ENCODE peak calls at places on chromosome 20, in four cellular contexts. F, M, S and I are unnamed samples.

GRCh38 chr20:60222497-60222896 is 264.3 kb downstream of the CDH26 start:
- DNase-seq in F (no peak), M (no peak), S (no peak), I (no peak)

GRCh38 chr20:51995551-51995951 is 193.2 kb upstream of the SALL4 start:
- DNase-seq in F (no peak), M (no peak), S (no peak), I (no peak)

GRCh38 chr20:42255820-42256219 is 637.6 kb upstream of the CHD6 start:
- DNase-seq in F (no peak), M (no peak), S (no peak), I (no peak)

GRCh38 chr20:710762-711120 is 35.1 kb upstream of the SCRT2 start:
- DNase-seq in F (no peak), M (no peak), S (no peak), I (no peak)

GRCh38 chr20:32480361-32481199 is 104.6 kb downstream of the NOL4L start:
- DNase-seq in F (no peak), M (no peak), S (no peak), I (no peak)

GRCh38 chr20:35243317-35243716 is 16.8 kb downstream of the MMP24 start:
- DNase-seq in F (no peak), M (no peak), S (no peak), I (no peak)

GRCh38 chr20:9407805-9408421 is 106.5 kb upstream of the LAMP5 start:
- DNase-seq in F (peak), M (no peak), S (peak), I (peak)

GRCh38 chr20:9590189-9590588 is 75.8 kb downstream of the LAMP5 start:
- DNase-seq in F (no peak), M (no peak), S (no peak), I (no peak)

GRCh38 chr20:25399038-25399430 is 8.4 kb upstream of the ABHD12 start:
- DNase-seq in F (no peak), M (no peak), S (no peak), I (peak)

GRCh38 chr20:58054744-58055373 is 173.6 kb downstream of the ANKRD60 start:
- DNase-seq in F (no peak), M (no peak), S (no peak), I (no peak)

GRCh38 chr20:61937146-61937962 is 128.3 kb downstream of the TAF4 start:
- DNase-seq in F (peak), M (no peak), S (no peak), I (no peak)

GRCh38 chr20:50911030-50911429 is 20.2 kb downstream of the ADNP start:
- DNase-seq in F (no peak), M (no peak), S (no peak), I (no peak)

GRCh38 chr20:695165-695866 is 19.7 kb upstream of the SCRT2 start:
- DNase-seq in F (no peak), M (no peak), S (no peak), I (no peak)

GRCh38 chr20:33689973-33690372 is 3.8 kb upstream of the E2F1 start:
- DNase-seq in F (peak), M (no peak), S (no peak), I (peak)

GRCh38 chr20:15446373-15446772 is 1109.0 kb upstream of the FLRT3 start:
- DNase-seq in F (no peak), M (no peak), S (no peak), I (no peak)

GRCh38 chr20:64108731-64109389 is 1.5 kb upstream of the NPBWR2 start:
- DNase-seq in F (no peak), M (no peak), S (no peak), I (peak)

GRCh38 chr20:10185741-10186558 is 32.7 kb upstream of the SNAP25 start:
- DNase-seq in F (no peak), M (no peak), S (no peak), I (no peak)

GRCh38 chr20:41631826-41632225 is 13.6 kb upstream of the CHD6 start:
- DNase-seq in F (no peak), M (no peak), S (no peak), I (no peak)

GRCh38 chr20:10992776-10993175 is 319.0 kb upstream of the JAG1 start:
- DNase-seq in F (no peak), M (no peak), S (no peak), I (no peak)

GRCh38 chr20:33624399-33624798 is 37.7 kb upstream of the C20orf144 start:
- DNase-seq in F (peak), M (no peak), S (no peak), I (no peak)

GRCh38 chr20:49286689-49287551 is 9.1 kb upstream of the ZNFX1 start:
- DNase-seq in F (no peak), M (no peak), S (no peak), I (no peak)

GRCh38 chr20:9015984-9016324 is 52.9 kb upstream of the PLCB4 start:
- DNase-seq in F (no peak), M (no peak), S (no peak), I (no peak)

GRCh38 chr20:19601133-19601810 is 156.8 kb upstream of the RIN2 start:
- DNase-seq in F (no peak), M (no peak), S (no peak), I (no peak)

GRCh38 chr20:19252670-19253120 is 40.3 kb downstream of the SLC24A3 start:
- DNase-seq in F (no peak), M (no peak), S (no peak), I (no peak)

GRCh38 chr20:5991623-5992441 is 41.4 kb downstream of the MCM8 start:
- DNase-seq in F (no peak), M (no peak), S (no peak), I (no peak)

GRCh38 chr20:3987296-3987695 is 28.1 kb downstream of the RNF24 start:
- DNase-seq in F (no peak), M (no peak), S (no peak), I (no peak)

GRCh38 chr20:33814238-33814712 is 3.1 kb downstream of the CHMP4B start:
- DNase-seq in F (no peak), M (no peak), S (no peak), I (no peak)

GRCh38 chr20:50930139-50931047 is 844 bp downstream of the ADNP start:
- DNase-seq in F (peak), M (no peak), S (no peak), I (peak)

GRCh38 chr20:49747707-49748524 is 34.2 kb upstream of the B4GALT5 start:
- DNase-seq in F (no peak), M (no peak), S (no peak), I (no peak)

GRCh38 chr20:17663040-17663399 is 19.0 kb downstream of the RRBP1 start:
- DNase-seq in F (no peak), M (no peak), S (no peak), I (no peak)

GRCh38 chr20:20743511-20744169 is 31.2 kb upstream of the RALGAPA2 start:
- DNase-seq in F (no peak), M (no peak), S (no peak), I (no peak)

GRCh38 chr20:36479938-36480337 is 61.4 kb upstream of the MYL9 start:
- DNase-seq in F (no peak), M (no peak), S (no peak), I (no peak)

GRCh38 chr20:33647603-33648395 is 14.3 kb upstream of the C20orf144 start:
- DNase-seq in F (no peak), M (no peak), S (no peak), I (no peak)